ENCODE peak calls at places on chromosomes 13 and 19, in four cellular contexts. D, A, W and B are unnamed samples.

GRCh38 chr19:51784922-51785690 is 9.9 kb upstream of the FPR3 start:
- DNase-seq in W (peak; percentile 66), A (no peak), D (peak; percentile 49), B (peak; percentile 69)

GRCh38 chr13:95246292-95247082 is 54.8 kb downstream of the ABCC4 start:
- DNase-seq in A (no peak), W (no peak), D (no peak), B (no peak)

GRCh38 chr13:98147521-98147920 is 4.6 kb downstream of the FARP1 start:
- DNase-seq in W (no peak), A (no peak), D (no peak), B (no peak)

GRCh38 chr19:15297416-15298224 is 34.7 kb downstream of the BRD4 start:
- DNase-seq in A (peak; percentile 75), D (peak; percentile 39), W (no peak), B (no peak)

GRCh38 chr19:47013041-47013517 is 6.6 kb upstream of the NPAS1 start:
- DNase-seq in D (peak; percentile 85), A (no peak), W (peak; percentile 81), B (peak; percentile 92)

GRCh38 chr19:55276720-55277430 is 3.0 kb downstream of the HSPBP1 start:
- DNase-seq in A (no peak), D (no peak), W (no peak), B (no peak)

GRCh38 chr13:100836696-100837095 is 162.1 kb upstream of the TMTC4 start:
- DNase-seq in W (no peak), D (no peak), A (no peak), B (no peak)

GRCh38 chr19:41428481-41428859 is 1.3 kb upstream of the B3GNT8 start:
- DNase-seq in A (no peak), D (no peak), W (no peak), B (no peak)

GRCh38 chr19:29029271-29029670 is 183.7 kb downstream of the UQCRFS1 start:
- DNase-seq in W (no peak), D (no peak), A (no peak), B (no peak)

GRCh38 chr19:6890938-6891337 is 3.6 kb downstream of the ADGRE1 start:
- DNase-seq in D (no peak), A (no peak), W (no peak), B (no peak)

GRCh38 chr13:111614613-111615012 is 294.2 kb downstream of the TEX29 start:
- DNase-seq in D (no peak), A (no peak), W (no peak), B (no peak)

GRCh38 chr19:4870025-4870700 is 2.7 kb upstream of the PLIN3 start:
- DNase-seq in W (no peak), A (peak; percentile 83), D (peak; percentile 60), B (peak; percentile 68)

GRCh38 chr19:32916969-32917611 is 47.5 kb upstream of the SLC7A9 start:
- DNase-seq in W (no peak), A (no peak), D (no peak), B (no peak)

GRCh38 chr13:42997381-42997780 is 5.3 kb upstream of the EPSTI1 start:
- DNase-seq in D (no peak), W (no peak), A (no peak), B (no peak)

DNA sequence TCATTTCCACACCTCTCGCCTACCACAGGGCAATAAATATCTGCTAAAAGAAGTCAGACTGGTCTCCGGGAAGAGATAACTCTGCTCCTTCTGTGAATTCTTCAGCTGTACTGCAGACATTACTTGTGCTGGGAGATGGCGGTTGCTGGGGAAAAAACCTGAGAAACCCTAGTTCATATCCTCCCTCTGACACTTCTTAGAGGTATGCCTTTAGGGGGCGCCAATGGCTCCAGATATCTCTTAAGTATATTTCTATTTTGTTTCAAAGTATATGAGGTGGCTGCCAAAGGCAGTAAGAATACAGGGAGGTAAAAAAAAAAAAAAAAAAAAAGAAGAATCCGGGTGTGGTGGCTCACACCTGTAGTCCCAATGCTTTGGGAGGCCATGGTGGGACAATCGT is 175.2 kb downstream of the PAN3 start:
- DNase-seq in D (no peak), A (no peak), W (no peak), B (no peak)
- TF ChIP-seq CTCF in D (no peak), A (peak; percentile 41), W (peak; percentile 41), B (peak; percentile 15)

DNA sequence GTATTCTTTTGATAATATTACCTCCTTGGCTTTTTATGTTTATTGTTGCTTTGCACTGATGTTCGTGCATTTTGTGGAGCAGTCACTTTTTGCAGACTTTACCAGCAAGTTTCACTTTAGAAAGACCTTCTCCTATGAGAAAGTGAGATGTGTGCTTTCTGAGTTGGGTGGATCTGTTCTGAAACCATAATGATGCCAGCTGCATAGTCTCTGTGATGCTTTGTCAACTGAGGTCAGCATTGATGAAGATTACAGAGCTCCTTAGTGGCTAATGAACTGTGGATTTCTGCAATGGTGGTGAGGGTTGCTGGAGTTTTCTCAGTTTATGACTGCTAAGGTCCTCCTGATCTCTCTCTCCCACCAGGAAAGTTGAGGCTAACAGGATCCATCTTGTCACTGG is 309.9 kb upstream of the SLITRK6 start:
- DNase-seq in A (no peak), D (no peak), W (no peak), B (no peak)
- H3K4me3 ChIP-seq in A (no peak overlapping the region), D (no peak overlapping the region), W (no peak overlapping the region), B (no peak overlapping the region)

GRCh38 chr19:48085077-48085476 is 25.5 kb downstream of the PLA2G4C start:
- DNase-seq in A (no peak), W (no peak), D (no peak), B (no peak)
- TF ChIP-seq CTCF in A (no peak), W (no peak), D (no peak), B (no peak)

GRCh38 chr19:23415034-23415433 is 19.8 kb upstream of the ZNF91 start:
- DNase-seq in D (peak; percentile 54), W (no peak), A (no peak), B (no peak)
- H3K4me3 ChIP-seq in D (peak overlapping the region; percentile 60), W (peak overlapping the region; percentile 45), A (no peak overlapping the region), B (peak overlapping the region; percentile 58)

GRCh38 chr19:2329162-2329505 is 650 bp downstream of the SPPL2B start:
- DNase-seq in D (no peak), W (no peak), A (no peak), B (no peak)
- TF ChIP-seq CTCF in D (no peak), W (no peak), A (no peak), B (no peak)

DNA sequence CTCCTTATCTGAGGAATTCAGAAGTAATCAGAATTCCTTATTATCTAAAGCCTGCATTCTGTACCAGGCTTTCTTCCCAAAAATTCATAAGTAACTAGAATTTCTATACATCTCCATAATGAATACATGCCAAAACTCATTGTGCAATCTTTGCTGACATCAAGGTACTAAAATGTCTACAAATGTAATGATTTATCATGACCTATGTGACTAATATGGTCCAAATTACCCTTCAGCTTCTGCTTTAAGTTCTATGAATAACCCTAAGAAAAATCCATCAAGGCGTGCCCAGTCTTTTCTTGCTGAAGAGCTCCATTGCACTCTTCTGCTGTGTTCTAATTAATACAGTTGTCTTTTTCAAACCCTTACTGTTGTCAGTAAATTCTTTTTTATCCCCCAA is 58.5 kb upstream of the SLITRK1 start:
- DNase-seq in D (no peak), A (no peak), W (no peak), B (no peak)
- H3K4me3 ChIP-seq in D (no peak overlapping the region), A (no peak overlapping the region), W (no peak overlapping the region), B (no peak overlapping the region)

DNA sequence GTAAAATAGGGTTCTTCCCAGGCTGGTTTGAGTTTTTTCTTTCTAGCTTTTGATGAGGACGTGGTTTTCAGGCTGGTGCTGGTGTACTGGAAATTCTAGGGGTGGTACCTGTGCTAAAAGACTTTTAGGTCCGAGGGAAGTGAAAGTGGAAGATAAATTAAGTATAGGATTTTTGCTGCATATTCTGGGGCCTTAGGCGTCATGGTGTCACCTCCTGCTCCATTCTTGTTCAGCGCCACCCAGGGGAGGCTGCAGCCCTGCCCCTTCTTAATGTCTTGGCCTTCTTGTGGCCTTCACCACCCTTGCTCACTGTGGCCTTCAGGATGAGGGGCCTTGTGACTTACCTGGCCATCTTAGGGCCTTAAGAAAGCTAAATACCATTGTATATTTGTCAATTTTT is 12.4 kb downstream of the ZNF552 start:
- DNase-seq in A (no peak), D (no peak), W (no peak), B (no peak)
- TF ChIP-seq CTCF in A (no peak), D (no peak), W (no peak), B (no peak)

DNA sequence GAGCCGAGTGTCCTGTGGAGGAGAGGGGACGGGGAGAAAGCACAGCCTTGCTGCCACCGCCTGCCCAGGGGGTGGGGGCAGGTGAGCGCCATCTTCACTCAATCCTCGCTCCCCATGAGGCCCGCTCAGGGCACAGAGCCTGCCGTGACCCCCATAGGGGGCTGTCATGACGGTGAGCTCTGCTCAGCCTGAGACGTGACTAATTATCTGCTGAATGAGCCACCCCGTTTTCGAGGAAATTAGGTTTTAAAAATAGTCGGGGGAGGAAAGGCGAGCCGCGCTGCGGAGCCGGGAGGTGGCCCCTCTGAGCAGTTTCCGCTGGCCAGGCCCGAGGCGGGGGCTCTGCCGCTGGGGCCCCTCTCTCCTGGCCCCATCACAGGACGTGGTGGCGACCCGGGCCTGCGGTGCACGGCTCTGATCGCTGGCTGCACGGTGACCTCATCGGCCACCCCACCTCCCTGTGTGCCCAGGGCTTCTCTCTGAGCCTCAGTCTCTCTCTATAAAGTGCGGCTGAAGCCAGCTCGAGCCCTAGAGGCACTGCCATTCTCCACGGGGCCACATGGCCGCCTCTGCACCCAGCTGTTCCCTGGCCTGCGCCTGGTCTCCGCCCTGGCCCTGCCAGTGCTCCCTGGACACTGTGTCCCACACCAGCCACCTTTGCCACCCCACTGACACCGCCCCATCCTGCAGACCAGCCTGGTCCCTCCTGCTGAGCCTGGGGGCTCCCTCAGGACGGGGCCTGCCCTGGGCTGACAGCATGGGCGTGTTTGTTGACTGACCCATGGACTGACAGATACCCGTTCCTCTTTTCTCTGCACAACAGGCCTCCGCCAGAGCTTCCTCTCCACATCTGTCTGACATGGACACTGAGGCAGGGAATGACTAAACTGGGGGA is 28.3 kb downstream of the PIP5K1C start:
- DNase-seq in A (no peak), D (no peak), W (no peak), B (no peak)
- H3K4me3 ChIP-seq in A (no peak overlapping the region), D (no peak overlapping the region), W (peak overlapping the region; percentile 34), B (no peak overlapping the region)

GRCh38 chr13:50576156-50576555 is 267.3 kb downstream of the DLEU7 start:
- DNase-seq in W (no peak), D (peak; percentile 80), A (no peak), B (no peak)

GRCh38 chr13:50577806-50578205 is 265.7 kb downstream of the DLEU7 start:
- DNase-seq in W (no peak), D (no peak), A (no peak), B (no peak)

GRCh38 chr13:50581586-50582196 is 261.8 kb downstream of the DLEU7 start:
- DNase-seq in D (no peak), A (no peak), W (no peak), B (no peak)

GRCh38 chr13:50584856-50585580 is 258.5 kb downstream of the DLEU7 start:
- DNase-seq in A (no peak), W (no peak), D (no peak), B (no peak)

DNA sequence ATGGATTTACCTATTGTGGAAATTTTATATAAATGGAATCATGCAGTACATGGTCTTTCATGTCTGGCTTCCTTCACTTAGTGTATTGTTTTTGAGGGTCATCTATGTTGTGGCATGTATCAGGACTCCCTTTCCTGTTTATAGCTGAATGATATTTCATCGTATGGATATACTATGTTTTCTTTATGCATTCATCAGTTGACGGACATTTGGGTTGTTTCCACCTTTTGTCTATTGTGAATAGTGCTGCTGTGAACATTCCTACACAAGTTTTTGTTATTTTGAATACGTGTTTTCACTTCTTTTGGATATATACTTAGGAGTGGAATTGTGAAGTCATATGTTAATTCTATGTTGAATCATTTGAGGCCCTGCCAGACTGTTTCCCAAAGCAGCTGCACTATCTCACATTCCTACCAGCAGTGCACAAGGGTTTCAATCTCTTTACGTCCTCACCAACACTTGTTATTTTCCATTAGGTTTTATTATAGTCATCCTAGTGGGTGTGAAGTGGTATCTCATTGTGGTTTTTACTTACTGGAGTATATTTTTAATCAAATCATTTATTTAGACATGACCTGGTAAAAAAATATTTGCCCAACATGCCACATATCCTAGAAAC is 262.7 kb downstream of the DLEU7 start:
- DNase-seq in A (no peak), D (no peak), W (peak; percentile 40), B (peak; percentile 39)
- TF ChIP-seq CTCF in A (peak; percentile 30), D (no peak), W (peak; percentile 25), B (no peak)